ENCODE peak calls at places on chromosomes 12 and 14, in five cellular contexts. X, Q, Y, H and F are unnamed samples.

GRCh38 chr12:31868980-31869379 is 90.2 kb upstream of the RESF1 start:
- DNase-seq in X (no peak), Q (peak), Y (no peak), H (peak), F (no peak)

GRCh38 chr12:68675098-68675842 is 11.5 kb upstream of the NUP107 start:
- DNase-seq in X (no peak), Q (no peak), Y (no peak), H (no peak), F (peak)

GRCh38 chr12:88993655-88994054 is 358.6 kb downstream of the DUSP6 start:
- DNase-seq in X (no peak), Q (peak), Y (peak), H (no peak), F (no peak)

GRCh38 chr14:61753631-61754030 is 8.6 kb upstream of the SNAPC1 start:
- DNase-seq in X (no peak), Q (no peak), Y (no peak), H (no peak), F (no peak)

GRCh38 chr12:88923631-88924030 is 343.4 kb upstream of the KITLG start:
- DNase-seq in X (no peak), Q (no peak), Y (no peak), H (no peak), F (no peak)

GRCh38 chr12:65712264-65713004 is 111.8 kb upstream of the HMGA2 start:
- DNase-seq in X (no peak), Q (no peak), Y (no peak), H (no peak), F (no peak)

GRCh38 chr14:78232666-78233065 is 62.5 kb downstream of the NRXN3 start:
- DNase-seq in X (no peak), Q (no peak), Y (no peak), H (no peak), F (no peak)

GRCh38 chr12:98955284-98955683 is 310.2 kb downstream of the APAF1 start:
- DNase-seq in X (no peak), Q (peak), Y (peak), H (no peak), F (peak)

GRCh38 chr14:75204106-75204505 is 27.7 kb upstream of the TMED10 start:
- DNase-seq in X (no peak), Q (no peak), Y (no peak), H (peak), F (no peak)

GRCh38 chr12:97801471-97802045 is 339.0 kb downstream of the RMST start:
- DNase-seq in X (no peak), Q (no peak), Y (no peak), H (no peak), F (no peak)

GRCh38 chr12:116361404-116362223 is 84.1 kb upstream of the MED13L start:
- DNase-seq in X (no peak), Q (no peak), Y (no peak), H (no peak), F (no peak)

GRCh38 chr12:62767946-62768345 is 167.0 kb downstream of the PPM1H start:
- DNase-seq in X (no peak), Q (no peak), Y (no peak), H (no peak), F (no peak)

GRCh38 chr12:46124848-46125619 is 134.7 kb upstream of the SCAF11 start:
- DNase-seq in X (peak), Q (peak), Y (peak), H (peak), F (peak)

GRCh38 chr14:49617846-49618519 is 2.4 kb downstream of the RPL36AL start:
- DNase-seq in X (no peak), Q (no peak), Y (no peak), H (no peak), F (no peak)

GRCh38 chr14:28243600-28243999 is 523.0 kb upstream of the FOXG1 start:
- DNase-seq in X (no peak), Q (peak), Y (no peak), H (no peak), F (no peak)

GRCh38 chr14:103057372-103058208 is at the start of gene CDC42BPB:
- DNase-seq in X (peak), Q (peak), Y (peak), H (peak), F (peak)

GRCh38 chr12:105369014-105369413 is 38.5 kb downstream of the C12orf75 start:
- DNase-seq in X (no peak), Q (peak), Y (no peak), H (no peak), F (no peak)

GRCh38 chr12:76623929-76624328 is 64.4 kb upstream of the OSBPL8 start:
- DNase-seq in X (no peak), Q (no peak), Y (no peak), H (no peak), F (no peak)

GRCh38 chr12:66103011-66103913 is 27.3 kb downstream of the LLPH start:
- DNase-seq in X (no peak), Q (no peak), Y (no peak), H (no peak), F (no peak)

GRCh38 chr14:65259000-65259399 is 153.5 kb upstream of the FUT8 start:
- DNase-seq in X (no peak), Q (peak), Y (no peak), H (no peak), F (no peak)

GRCh38 chr14:65261425-65261920 is 151.1 kb upstream of the FUT8 start:
- DNase-seq in X (no peak), Q (no peak), Y (no peak), H (no peak), F (no peak)

GRCh38 chr14:65258391-65258790 is 154.1 kb upstream of the FUT8 start:
- DNase-seq in X (no peak), Q (peak), Y (peak), H (no peak), F (no peak)

GRCh38 chr14:65261946-65262345 is 150.6 kb upstream of the FUT8 start:
- DNase-seq in X (no peak), Q (no peak), Y (no peak), H (no peak), F (no peak)

DNA sequence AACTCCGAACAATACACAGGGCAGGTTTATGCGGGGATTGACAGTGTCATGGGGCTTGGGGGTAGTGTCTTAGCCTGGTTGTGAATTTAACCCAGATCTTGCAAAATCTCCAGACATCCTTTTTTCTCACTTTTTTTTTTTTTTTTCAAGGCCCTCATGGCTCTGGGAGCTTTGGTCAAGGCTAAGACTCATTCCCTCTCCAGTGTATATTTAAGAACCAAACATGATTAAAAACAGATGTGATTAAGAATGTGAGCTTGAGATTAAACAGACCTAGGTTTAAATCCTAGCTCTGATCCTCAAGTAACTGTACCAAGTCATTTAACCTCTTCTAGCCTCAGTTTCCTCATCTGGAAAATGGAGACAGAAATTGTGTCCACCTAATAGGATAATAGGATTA is 151.7 kb upstream of the FUT8 start:
- DNase-seq in X (no peak), Q (no peak), Y (no peak), H (no peak), F (no peak)
- TF ChIP-seq CTCF in X (no peak), Q (no peak), Y (no peak), H (no peak), F (no peak)

GRCh38 chr12:107605293-107605692 is 80.3 kb upstream of the PWP1 start:
- DNase-seq in X (no peak), Q (no peak), Y (no peak), H (no peak), F (no peak)

GRCh38 chr12:107610030-107610859 is 75.4 kb upstream of the PWP1 start:
- DNase-seq in X (peak), Q (peak), Y (peak), H (peak), F (peak)

GRCh38 chr12:107612508-107612907 is 73.1 kb upstream of the PWP1 start:
- DNase-seq in X (no peak), Q (no peak), Y (no peak), H (no peak), F (no peak)

DNA sequence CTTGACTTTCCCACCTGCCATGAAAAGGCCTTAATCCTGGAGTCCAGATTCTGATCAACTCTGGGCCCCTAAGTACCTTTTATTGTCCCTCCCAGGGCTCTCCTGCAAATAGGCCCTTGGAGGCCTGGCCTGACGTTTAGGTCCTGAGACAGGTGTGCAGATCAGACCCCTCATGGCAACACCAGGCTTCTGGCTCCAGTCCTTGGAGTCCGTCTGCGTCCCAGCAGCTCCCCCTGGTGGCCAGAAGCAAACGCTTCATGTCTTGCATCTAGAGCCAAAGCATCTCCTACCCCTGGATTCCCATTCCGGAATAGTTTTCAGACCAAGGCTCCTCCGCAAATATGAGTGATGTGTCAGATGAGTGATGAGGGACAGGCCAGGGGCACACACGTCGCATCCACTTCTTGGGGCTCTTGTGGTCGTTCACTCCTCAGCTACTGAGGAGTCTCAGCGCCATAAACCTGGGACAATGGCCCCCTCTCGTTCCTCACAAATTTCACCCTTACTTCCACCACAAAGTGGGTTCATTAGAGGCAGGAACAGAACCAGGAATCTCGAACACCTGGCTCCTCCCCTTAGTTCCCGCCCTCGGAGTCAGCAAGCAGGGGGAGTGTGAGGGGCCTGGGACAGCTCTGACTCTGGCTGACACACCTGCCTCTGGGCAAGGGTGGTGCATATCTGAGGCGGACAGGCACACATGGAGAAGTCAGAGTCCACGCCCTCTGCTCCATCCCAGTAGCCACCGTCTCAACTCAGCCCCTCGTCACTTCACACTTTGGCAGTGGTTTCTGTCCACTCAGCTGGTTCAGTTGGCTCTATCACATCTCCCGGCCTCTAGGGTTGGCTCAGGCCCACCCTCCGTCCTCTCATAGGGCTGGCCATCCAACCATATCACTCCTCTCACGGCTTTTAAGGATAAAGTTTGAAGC is 77.9 kb upstream of the PWP1 start:
- DNase-seq in X (peak), Q (peak), Y (peak), H (peak), F (peak)
- TF ChIP-seq CTCF in X (peak), Q (peak), Y (peak), H (peak), F (peak)

DNA sequence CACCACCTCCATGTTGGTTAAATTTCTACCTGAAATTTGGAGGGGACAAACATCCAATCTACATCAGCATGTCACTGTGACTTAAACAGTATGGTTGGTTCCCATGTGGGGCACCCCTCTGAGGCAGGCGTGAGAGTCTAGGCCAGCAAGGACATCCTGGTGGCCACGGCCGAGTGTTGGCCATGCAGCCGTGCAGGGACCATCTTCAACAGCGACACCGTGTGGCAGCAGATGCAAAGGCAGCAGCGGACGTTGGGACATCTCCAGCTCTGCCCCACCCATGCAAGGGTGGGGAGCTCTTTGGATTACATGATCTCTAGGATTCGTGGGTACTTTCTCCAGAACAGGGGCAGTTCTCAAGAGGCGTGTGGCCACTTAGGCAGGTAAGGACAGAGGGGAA is 49.8 kb downstream of the NOC4L start:
- DNase-seq in X (no peak), Q (no peak), Y (peak), H (no peak), F (no peak)
- TF ChIP-seq CTCF in X (no peak), Q (peak), Y (peak), H (no peak), F (peak)

GRCh38 chr14:50812180-50812579 is 18.8 kb downstream of the NIN start:
- DNase-seq in X (no peak), Q (no peak), Y (no peak), H (no peak), F (no peak)
- TF ChIP-seq CTCF in X (no peak), Q (no peak), Y (no peak), H (no peak), F (no peak)

GRCh38 chr12:51238510-51239334 is at the start of gene DAZAP2:
- DNase-seq in X (peak), Q (peak), Y (peak), H (peak), F (peak)
- TF ChIP-seq CTCF in X (peak), Q (peak), Y (no peak), H (peak), F (no peak)

DNA sequence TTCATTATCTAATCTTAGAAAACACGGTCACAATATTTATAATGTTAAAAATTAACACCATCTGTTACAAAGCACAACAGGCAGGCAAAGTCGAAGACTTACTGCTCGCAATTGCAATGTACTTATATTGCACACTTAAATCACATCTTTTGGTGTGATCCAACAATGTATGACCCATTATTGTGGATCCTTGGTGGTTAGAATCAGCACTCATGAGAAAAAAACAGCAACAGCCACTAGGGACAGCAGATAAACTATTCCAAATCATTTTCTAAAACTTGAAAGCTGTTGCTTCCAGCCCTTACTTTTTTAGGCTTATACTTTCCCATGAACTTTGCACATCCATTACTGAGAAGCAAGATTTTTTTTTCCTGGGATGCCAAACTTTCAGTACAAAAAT is 20.4 kb downstream of the COX16 start:
- DNase-seq in X (no peak), Q (no peak), Y (no peak), H (no peak), F (no peak)
- TF ChIP-seq CTCF in X (no peak), Q (no peak), Y (no peak), H (no peak), F (no peak)

GRCh38 chr12:123890536-123890902 is 82.1 kb downstream of the CCDC92 start:
- DNase-seq in X (no peak), Q (no peak), Y (no peak), H (no peak), F (no peak)

GRCh38 chr12:123891011-123891410 is 81.6 kb downstream of the CCDC92 start:
- DNase-seq in X (no peak), Q (no peak), Y (no peak), H (no peak), F (no peak)

GRCh38 chr12:123892853-123893252 is 79.8 kb downstream of the CCDC92 start:
- DNase-seq in X (no peak), Q (no peak), Y (no peak), H (no peak), F (no peak)

GRCh38 chr12:123892180-123892559 is 80.5 kb downstream of the CCDC92 start:
- DNase-seq in X (no peak), Q (no peak), Y (no peak), H (no peak), F (no peak)

GRCh38 chr12:123891516-123892179 is 81.0 kb downstream of the CCDC92 start:
- DNase-seq in X (no peak), Q (no peak), Y (no peak), H (no peak), F (no peak)
- TF ChIP-seq CTCF in X (no peak), Q (no peak), Y (no peak), H (no peak), F (no peak)

GRCh38 chr12:123097521-123098084 is 53.3 kb downstream of the PITPNM2 start:
- DNase-seq in X (peak), Q (no peak), Y (no peak), H (peak), F (no peak)

GRCh38 chr12:123096159-123096558 is 54.7 kb downstream of the PITPNM2 start:
- DNase-seq in X (no peak), Q (no peak), Y (no peak), H (no peak), F (no peak)

GRCh38 chr12:123094349-123095073 is 56.4 kb downstream of the PITPNM2 start:
- DNase-seq in X (no peak), Q (peak), Y (peak), H (peak), F (no peak)

GRCh38 chr12:123092866-123093265 is 58.0 kb downstream of the PITPNM2 start:
- DNase-seq in X (no peak), Q (no peak), Y (no peak), H (no peak), F (no peak)

GRCh38 chr12:123095074-123095694 is 55.7 kb downstream of the PITPNM2 start:
- DNase-seq in X (no peak), Q (no peak), Y (no peak), H (no peak), F (no peak)
- TF ChIP-seq CTCF in X (no peak), Q (no peak), Y (no peak), H (no peak), F (no peak)

GRCh38 chr14:92615451-92615850 is 101.9 kb downstream of the RIN3 start:
- DNase-seq in X (no peak), Q (no peak), Y (no peak), H (no peak), F (no peak)

GRCh38 chr14:92609955-92610354 is 96.4 kb downstream of the RIN3 start:
- DNase-seq in X (no peak), Q (peak), Y (no peak), H (no peak), F (no peak)

GRCh38 chr14:92610849-92611271 is 97.3 kb downstream of the RIN3 start:
- DNase-seq in X (no peak), Q (no peak), Y (no peak), H (no peak), F (no peak)

GRCh38 chr14:92613681-92614260 is 100.2 kb downstream of the RIN3 start:
- DNase-seq in X (no peak), Q (no peak), Y (no peak), H (no peak), F (no peak)

DNA sequence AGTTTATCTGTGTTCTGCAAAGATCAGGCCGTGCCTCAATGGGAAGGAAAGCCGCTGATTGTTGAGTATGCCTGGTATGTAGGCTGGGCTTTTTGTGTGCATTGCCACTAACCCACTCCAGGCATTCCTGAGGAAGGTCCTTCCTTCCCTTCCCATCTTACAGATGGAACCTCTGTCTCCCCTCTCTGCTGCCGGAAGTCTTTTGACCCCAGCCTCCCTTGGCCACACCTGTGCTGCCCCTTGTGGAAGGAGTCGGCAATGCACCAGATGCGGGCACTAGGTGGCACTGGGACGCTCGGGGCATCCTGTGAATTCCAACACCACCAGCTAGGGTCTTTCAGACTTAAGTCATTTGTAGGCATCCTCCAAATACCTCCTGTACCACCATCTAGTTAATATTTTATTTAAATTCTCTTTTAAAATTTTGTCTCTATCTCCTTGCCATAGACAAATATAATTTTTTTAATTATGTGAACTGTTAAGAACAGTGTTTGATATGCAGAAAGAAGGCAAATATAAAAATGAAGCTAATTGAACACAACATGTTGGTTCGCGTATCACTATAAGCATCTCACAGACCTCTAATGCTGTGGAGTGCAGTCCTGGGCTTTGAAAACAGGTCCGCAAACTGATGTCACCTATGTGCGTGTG is 99.6 kb downstream of the RIN3 start:
- DNase-seq in X (no peak), Q (no peak), Y (no peak), H (peak), F (peak)
- TF ChIP-seq CTCF in X (peak), Q (peak), Y (peak), H (peak), F (peak)